ENCODE peak calls at places on chromosomes 4 and X, in seven cellular contexts. One of them, this sample, is unnamed.

GRCh38 chr4:153438916-153439756 is 27.0 kb upstream of the TMEM131L start:
- DNase-seq in A549: no peak
- DNase-seq in OCI-LY7: peak
- DNase-seq in GM10248: peak
- DNase-seq in GM23338: no peak
- DNase-seq in fibroblast of lung: no peak
- DNase-seq in fibroblast of mammary gland: no peak
- DNase-seq in this sample: no peak

GRCh38 chrX:21745756-21746155 is 12.2 kb downstream of the SMPX start:
- DNase-seq in GM23338: peak
- DNase-seq in fibroblast of mammary gland: peak
- DNase-seq in A549: peak
- DNase-seq in GM10248: peak
- DNase-seq in fibroblast of lung: peak
- DNase-seq in OCI-LY7: peak
- DNase-seq in this sample: peak

GRCh38 chr4:148831945-148832344 is 389.7 kb upstream of the NR3C2 start:
- DNase-seq in GM10248: no peak
- DNase-seq in A549: no peak
- DNase-seq in GM23338: no peak
- DNase-seq in fibroblast of lung: peak
- DNase-seq in OCI-LY7: no peak
- DNase-seq in fibroblast of mammary gland: peak
- DNase-seq in this sample: no peak

GRCh38 chrX:129833153-129834004 is 10.3 kb downstream of the ZDHHC9 start:
- DNase-seq in GM10248: no peak
- DNase-seq in OCI-LY7: no peak
- DNase-seq in fibroblast of lung: peak
- DNase-seq in A549: no peak
- DNase-seq in GM23338: no peak
- DNase-seq in fibroblast of mammary gland: peak
- DNase-seq in this sample: no peak

GRCh38 chrX:3639236-3639635 is 74.2 kb downstream of the PRKX start:
- DNase-seq in A549: no peak
- DNase-seq in OCI-LY7: no peak
- DNase-seq in GM10248: no peak
- DNase-seq in fibroblast of mammary gland: no peak
- DNase-seq in fibroblast of lung: no peak
- DNase-seq in GM23338: no peak
- DNase-seq in this sample: no peak

GRCh38 chr4:148056879-148057278 is 325.0 kb downstream of the ARHGAP10 start:
- DNase-seq in GM23338: peak
- DNase-seq in fibroblast of mammary gland: peak
- DNase-seq in A549: no peak
- DNase-seq in fibroblast of lung: peak
- DNase-seq in OCI-LY7: peak
- DNase-seq in GM10248: peak
- DNase-seq in this sample: no peak

GRCh38 chr4:786861-787300 is 39.0 kb downstream of the CPLX1 start:
- DNase-seq in GM23338: no peak
- DNase-seq in A549: no peak
- DNase-seq in fibroblast of mammary gland: no peak
- DNase-seq in OCI-LY7: no peak
- DNase-seq in fibroblast of lung: no peak
- DNase-seq in GM10248: no peak
- DNase-seq in this sample: no peak

GRCh38 chr4:114173968-114174367 is 194.5 kb upstream of the ARSJ start:
- DNase-seq in fibroblast of lung: no peak
- DNase-seq in GM23338: no peak
- DNase-seq in GM10248: no peak
- DNase-seq in A549: no peak
- DNase-seq in fibroblast of mammary gland: peak
- DNase-seq in OCI-LY7: no peak
- DNase-seq in this sample: no peak

GRCh38 chr4:147942729-147943128 is 210.8 kb downstream of the ARHGAP10 start:
- DNase-seq in GM10248: no peak
- DNase-seq in fibroblast of lung: peak
- DNase-seq in OCI-LY7: no peak
- DNase-seq in A549: no peak
- DNase-seq in GM23338: peak
- DNase-seq in fibroblast of mammary gland: peak
- DNase-seq in this sample: no peak

GRCh38 chr4:66572949-66573348 is 902.7 kb upstream of the EPHA5 start:
- DNase-seq in GM23338: no peak
- DNase-seq in GM10248: no peak
- DNase-seq in OCI-LY7: no peak
- DNase-seq in fibroblast of lung: peak
- DNase-seq in fibroblast of mammary gland: peak
- DNase-seq in A549: no peak
- DNase-seq in this sample: no peak

GRCh38 chrX:13938766-13939530 is 90.7 kb downstream of the GEMIN8 start:
- DNase-seq in OCI-LY7: no peak
- DNase-seq in GM23338: peak
- DNase-seq in GM10248: no peak
- DNase-seq in fibroblast of mammary gland: no peak
- DNase-seq in fibroblast of lung: no peak
- DNase-seq in A549: no peak
- DNase-seq in this sample: no peak

GRCh38 chr4:5474756-5475155 is 233.6 kb downstream of the EVC2 start:
- DNase-seq in fibroblast of lung: no peak
- DNase-seq in GM23338: no peak
- DNase-seq in A549: no peak
- DNase-seq in OCI-LY7: no peak
- DNase-seq in fibroblast of mammary gland: no peak
- DNase-seq in GM10248: no peak
- DNase-seq in this sample: no peak

GRCh38 chr4:10054571-10055041 is 33.3 kb upstream of the SLC2A9 start:
- DNase-seq in A549: no peak
- DNase-seq in GM23338: no peak
- DNase-seq in OCI-LY7: no peak
- DNase-seq in fibroblast of mammary gland: no peak
- DNase-seq in GM10248: no peak
- DNase-seq in fibroblast of lung: no peak
- DNase-seq in this sample: no peak

GRCh38 chr4:39469429-39470077 is 10.7 kb downstream of the LIAS start:
- DNase-seq in fibroblast of lung: peak
- DNase-seq in GM10248: peak
- DNase-seq in OCI-LY7: peak
- DNase-seq in fibroblast of mammary gland: peak
- DNase-seq in GM23338: peak
- DNase-seq in A549: peak
- DNase-seq in this sample: peak

GRCh38 chr4:84389406-84389805 is 109.7 kb downstream of the NKX6-1 start:
- DNase-seq in A549: no peak
- DNase-seq in fibroblast of lung: no peak
- DNase-seq in fibroblast of mammary gland: peak
- DNase-seq in GM10248: no peak
- DNase-seq in OCI-LY7: no peak
- DNase-seq in GM23338: no peak
- DNase-seq in this sample: no peak

GRCh38 chrX:153351981-153352380 is 18.0 kb downstream of the ZNF275 start:
- DNase-seq in GM10248: no peak
- DNase-seq in fibroblast of lung: no peak
- DNase-seq in OCI-LY7: peak
- DNase-seq in GM23338: no peak
- DNase-seq in fibroblast of mammary gland: no peak
- DNase-seq in A549: no peak
- DNase-seq in this sample: no peak

GRCh38 chrX:95058815-95059214 is 1384.8 kb downstream of the FAM133A start:
- DNase-seq in A549: no peak
- DNase-seq in OCI-LY7: no peak
- DNase-seq in fibroblast of lung: peak
- DNase-seq in fibroblast of mammary gland: peak
- DNase-seq in GM10248: no peak
- DNase-seq in GM23338: no peak
- DNase-seq in this sample: no peak

GRCh38 chrX:97026406-97026805 is 142.7 kb downstream of the RPA4 start:
- DNase-seq in fibroblast of lung: no peak
- DNase-seq in OCI-LY7: peak
- DNase-seq in GM10248: no peak
- DNase-seq in GM23338: peak
- DNase-seq in fibroblast of mammary gland: no peak
- DNase-seq in A549: no peak
- DNase-seq in this sample: peak

GRCh38 chr4:48985602-48985975 is 486 bp upstream of the CWH43 start:
- DNase-seq in A549: no peak
- DNase-seq in fibroblast of lung: no peak
- DNase-seq in GM10248: no peak
- DNase-seq in fibroblast of mammary gland: no peak
- DNase-seq in OCI-LY7: no peak
- DNase-seq in GM23338: no peak
- DNase-seq in this sample: no peak

GRCh38 chr4:48986654-48987164 is 634 bp downstream of the CWH43 start:
- DNase-seq in GM10248: no peak
- DNase-seq in fibroblast of lung: no peak
- DNase-seq in A549: no peak
- DNase-seq in GM23338: no peak
- DNase-seq in fibroblast of mammary gland: no peak
- DNase-seq in OCI-LY7: no peak
- DNase-seq in this sample: no peak

GRCh38 chr4:48991357-48991756 is 5.3 kb downstream of the CWH43 start:
- DNase-seq in A549: no peak
- DNase-seq in fibroblast of lung: no peak
- DNase-seq in GM23338: no peak
- DNase-seq in GM10248: no peak
- DNase-seq in OCI-LY7: no peak
- DNase-seq in fibroblast of mammary gland: no peak
- DNase-seq in this sample: no peak

GRCh38 chr4:48989461-48990203 is 3.6 kb downstream of the CWH43 start:
- DNase-seq in A549: no peak
- DNase-seq in OCI-LY7: no peak
- DNase-seq in GM23338: no peak
- DNase-seq in fibroblast of lung: no peak
- DNase-seq in GM10248: no peak
- DNase-seq in fibroblast of mammary gland: no peak
- DNase-seq in this sample: no peak

GRCh38 chr4:48985976-48986653 is at the start of gene CWH43:
- DNase-seq in fibroblast of mammary gland: no peak
- DNase-seq in OCI-LY7: no peak
- DNase-seq in GM10248: no peak
- DNase-seq in fibroblast of lung: no peak
- DNase-seq in A549: no peak
- DNase-seq in GM23338: peak
- DNase-seq in this sample: peak
- TF ChIP-seq CTCF in fibroblast of mammary gland: no peak
- TF ChIP-seq CTCF in OCI-LY7: no peak
- TF ChIP-seq CTCF in GM10248: no peak
- TF ChIP-seq CTCF in fibroblast of lung: no peak
- TF ChIP-seq CTCF in A549: no peak
- TF ChIP-seq CTCF in GM23338: peak
- TF ChIP-seq CTCF in this sample: no peak

GRCh38 chr4:121112530-121112929 is 40.2 kb upstream of the NDNF start:
- DNase-seq in GM23338: no peak
- DNase-seq in fibroblast of mammary gland: no peak
- DNase-seq in GM10248: no peak
- DNase-seq in OCI-LY7: no peak
- DNase-seq in A549: no peak
- DNase-seq in fibroblast of lung: peak
- DNase-seq in this sample: no peak
- TF ChIP-seq CTCF in GM23338: no peak
- TF ChIP-seq CTCF in fibroblast of mammary gland: peak
- TF ChIP-seq CTCF in GM10248: peak
- TF ChIP-seq CTCF in OCI-LY7: peak
- TF ChIP-seq CTCF in A549: no peak
- TF ChIP-seq CTCF in fibroblast of lung: no peak
- TF ChIP-seq CTCF in this sample: peak

DNA sequence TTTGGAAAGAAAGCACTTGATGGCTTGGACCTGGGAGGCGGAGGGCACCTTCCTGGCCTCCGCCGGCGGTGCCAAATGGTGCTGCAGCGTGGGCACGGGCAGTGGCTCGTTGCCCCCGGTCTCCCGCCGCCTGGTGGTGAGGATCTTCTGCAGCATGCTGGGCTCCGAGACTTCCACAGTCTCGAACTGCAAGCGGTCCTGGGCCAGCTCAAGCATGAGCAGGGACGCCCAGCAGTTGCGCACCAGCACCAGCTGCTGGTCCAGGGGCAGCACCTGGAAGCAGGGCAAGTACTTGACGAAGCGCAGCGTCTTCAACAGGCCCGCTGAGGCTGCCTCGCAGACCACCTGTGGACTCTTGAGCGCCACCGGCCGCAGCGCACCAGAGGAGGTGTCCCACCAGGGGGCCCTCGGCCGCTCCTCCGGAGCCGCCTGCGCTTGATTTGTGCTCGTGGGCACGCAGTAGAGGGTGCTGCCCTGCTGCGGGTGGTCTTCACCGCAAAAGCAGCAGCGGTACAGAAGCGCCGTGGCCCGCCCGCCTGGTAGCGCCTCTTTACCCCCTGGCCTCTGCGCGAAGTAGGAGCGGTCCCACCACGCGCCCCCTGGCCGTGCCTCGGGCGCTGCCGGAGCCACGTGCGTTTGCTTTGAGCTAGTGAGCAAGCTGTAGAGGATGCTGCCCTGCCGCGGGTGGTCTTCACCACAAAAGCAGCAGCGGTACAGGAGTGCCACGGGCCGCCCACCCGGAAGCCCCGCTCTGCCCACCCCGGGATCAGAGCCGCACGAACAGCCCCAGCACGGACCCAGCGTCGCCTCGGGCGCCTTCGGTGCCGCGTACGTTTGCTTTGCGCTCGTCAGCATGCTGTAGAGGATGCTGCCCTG is 689 bp downstream of the NR0B1 start:
- DNase-seq in GM23338: peak
- DNase-seq in A549: peak
- DNase-seq in fibroblast of lung: peak
- DNase-seq in fibroblast of mammary gland: peak
- DNase-seq in OCI-LY7: no peak
- DNase-seq in GM10248: peak
- DNase-seq in this sample: peak
- TF ChIP-seq CTCF in GM23338: peak
- TF ChIP-seq CTCF in A549: peak
- TF ChIP-seq CTCF in fibroblast of lung: peak
- TF ChIP-seq CTCF in fibroblast of mammary gland: no peak
- TF ChIP-seq CTCF in OCI-LY7: no peak
- TF ChIP-seq CTCF in GM10248: no peak
- TF ChIP-seq CTCF in this sample: peak

DNA sequence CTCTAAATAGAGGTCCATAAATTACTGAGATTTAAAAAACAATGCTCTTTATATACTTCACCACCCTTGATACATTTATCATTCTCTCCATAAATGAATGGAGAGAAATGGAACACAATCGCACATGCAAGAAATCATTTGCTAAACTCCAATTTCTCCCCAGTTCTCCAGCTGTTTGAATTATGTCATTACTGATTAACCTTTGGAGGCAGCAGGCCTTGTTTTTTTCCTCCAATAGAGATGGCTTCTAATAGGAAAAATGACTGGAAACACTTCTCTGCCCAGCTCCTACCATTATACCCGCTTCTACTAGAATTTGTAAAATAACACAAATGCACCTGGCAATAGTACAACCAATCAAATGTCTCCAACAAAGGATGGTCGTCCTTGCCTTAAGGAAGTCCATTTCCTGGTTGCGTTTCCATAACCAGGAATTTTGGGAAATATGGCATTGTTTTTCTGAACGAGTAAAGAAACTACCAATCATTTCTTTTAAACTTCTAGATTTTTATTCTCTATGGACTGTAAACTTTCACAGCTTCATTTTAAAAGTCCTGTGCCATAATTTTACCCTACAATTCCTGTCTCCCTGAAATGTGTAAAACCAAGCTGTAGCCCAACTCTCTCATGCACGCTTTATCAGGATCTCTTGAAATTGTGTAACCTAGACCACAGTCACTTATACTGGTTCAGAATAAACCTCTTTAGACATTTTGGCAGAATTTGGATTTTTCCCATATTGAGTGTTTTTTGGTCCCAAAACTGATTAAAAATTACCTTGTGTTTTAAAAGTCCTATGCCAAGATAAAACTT is 60.1 kb downstream of the APBB2 start:
- DNase-seq in OCI-LY7: no peak
- DNase-seq in fibroblast of mammary gland: no peak
- DNase-seq in GM10248: no peak
- DNase-seq in A549: no peak
- DNase-seq in fibroblast of lung: no peak
- DNase-seq in GM23338: no peak
- DNase-seq in this sample: no peak
- TF ChIP-seq CTCF in OCI-LY7: no peak
- TF ChIP-seq CTCF in fibroblast of mammary gland: no peak
- TF ChIP-seq CTCF in GM10248: no peak
- TF ChIP-seq CTCF in A549: no peak
- TF ChIP-seq CTCF in fibroblast of lung: no peak
- TF ChIP-seq CTCF in GM23338: no peak
- TF ChIP-seq CTCF in this sample: no peak

This sample was measured in endothelial cell.